ENCODE peak calls at places on chromosomes 7 and 10, in six cellular contexts. Q, G, A, J, T and N are unnamed samples.
A peak's percentile ranks its signal among the peaks of the same experiment; 100 is the strongest.

GRCh38 chr10:130141878-130142277 is 5.7 kb downstream of the GLRX3 start:
- DNase-seq in G (no peak), J (no peak), Q (no peak), T (no peak), A (no peak), N (no peak)

GRCh38 chr10:16952010-16952550 is 134.9 kb upstream of the RSU1 start:
- DNase-seq in T (no peak), G (no peak), A (no peak), Q (no peak), J (no peak), N (no peak)

GRCh38 chr10:70317272-70317942 is 33.6 kb upstream of the NPFFR1 start:
- DNase-seq in T (peak; percentile 33), G (no peak), A (no peak), Q (no peak), J (no peak), N (no peak)

GRCh38 chr7:158529181-158530096 is 58.2 kb downstream of the PTPRN2 start:
- DNase-seq in J (no peak), Q (no peak), A (no peak), G (no peak), T (no peak), N (no peak)

GRCh38 chr10:77637474-77637985 is at the start of gene KCNMA1:
- DNase-seq in G (no peak), Q (no peak), T (no peak), A (peak; percentile 75), J (no peak), N (no peak)

GRCh38 chr7:8261711-8262695 is at the start of gene ICA1:
- DNase-seq in T (no peak), Q (peak; percentile 42), A (peak; percentile 89), G (peak; percentile 83), J (no peak), N (peak; percentile 33)

GRCh38 chr7:36677769-36678435 is 46.4 kb downstream of the AOAH start:
- DNase-seq in A (no peak), G (no peak), J (no peak), Q (no peak), T (no peak), N (no peak)

GRCh38 chr10:111706331-111706730 is 477.2 kb downstream of the GPAM start:
- DNase-seq in Q (no peak), J (no peak), T (no peak), G (no peak), A (no peak), N (no peak)

GRCh38 chr10:108097258-108097657 is 932.8 kb upstream of the SORCS1 start:
- DNase-seq in G (no peak), Q (no peak), T (no peak), J (no peak), A (no peak), N (no peak)

GRCh38 chr7:4561775-4562174 is 120.3 kb upstream of the FOXK1 start:
- DNase-seq in Q (no peak), G (peak; percentile 22), A (no peak), J (no peak), T (no peak), N (no peak)

GRCh38 chr7:5780801-5781496 is 514 bp downstream of the RNF216 start:
- DNase-seq in J (no peak), G (peak; percentile 54), Q (no peak), A (peak; percentile 65), T (no peak), N (no peak)

GRCh38 chr7:92155108-92155755 is 21.0 kb upstream of the CYP51A1 start:
- DNase-seq in J (no peak), T (no peak), Q (no peak), G (no peak), A (no peak), N (no peak)

GRCh38 chr10:102302611-102303010 is 57.3 kb downstream of the GBF1 start:
- DNase-seq in A (no peak), G (no peak), Q (no peak), T (no peak), J (no peak), N (no peak)

GRCh38 chr10:30062090-30062489 is 2.7 kb upstream of the JCAD start:
- DNase-seq in A (no peak), T (no peak), Q (no peak), G (no peak), J (no peak), N (no peak)

GRCh38 chr7:85065306-85065705 is 121.5 kb downstream of the SEMA3D start:
- DNase-seq in Q (no peak), J (no peak), T (no peak), G (no peak), A (no peak), N (no peak)

GRCh38 chr10:121539757-121540156 is 58.5 kb downstream of the FGFR2 start:
- DNase-seq in J (no peak), T (no peak), Q (no peak), G (no peak), A (no peak), N (no peak)

GRCh38 chr10:8260645-8261044 is 206.2 kb downstream of the GATA3 start:
- DNase-seq in J (no peak), T (no peak), A (no peak), G (no peak), Q (no peak), N (no peak)

GRCh38 chr10:114176511-114176910 is 2.5 kb upstream of the CCDC186 start:
- DNase-seq in A (no peak), J (no peak), T (no peak), G (no peak), Q (no peak), N (no peak)

GRCh38 chr7:106068986-106069385 is 43.1 kb downstream of the SYPL1 start:
- DNase-seq in J (no peak), A (no peak), Q (no peak), T (no peak), G (no peak), N (no peak)

GRCh38 chr7:8831386-8831785 is 398.0 kb downstream of the NXPH1 start:
- DNase-seq in J (no peak), G (no peak), A (no peak), T (no peak), Q (no peak), N (no peak)

GRCh38 chr10:25707541-25707940 is 226.5 kb upstream of the MYO3A start:
- DNase-seq in Q (no peak), A (peak; percentile 20), J (no peak), T (no peak), G (no peak), N (no peak)

GRCh38 chr7:18395868-18396267 is 99.7 kb upstream of the HDAC9 start:
- DNase-seq in J (no peak), G (no peak), A (no peak), T (no peak), Q (no peak), N (no peak)

GRCh38 chr10:119597405-119598186 is 832 bp upstream of the TIAL1 start:
- DNase-seq in Q (no peak), G (no peak), J (peak; percentile 52), A (no peak), T (no peak), N (no peak)

GRCh38 chr7:87463982-87464381 is 11.5 kb downstream of the ABCB4 start:
- DNase-seq in A (no peak), J (no peak), Q (no peak), T (peak; percentile 84), G (no peak), N (no peak)
- TF ChIP-seq TAF1 in A (no peak), J (no peak), Q (no peak), T (no peak), G (no peak), N (no peak)

DNA sequence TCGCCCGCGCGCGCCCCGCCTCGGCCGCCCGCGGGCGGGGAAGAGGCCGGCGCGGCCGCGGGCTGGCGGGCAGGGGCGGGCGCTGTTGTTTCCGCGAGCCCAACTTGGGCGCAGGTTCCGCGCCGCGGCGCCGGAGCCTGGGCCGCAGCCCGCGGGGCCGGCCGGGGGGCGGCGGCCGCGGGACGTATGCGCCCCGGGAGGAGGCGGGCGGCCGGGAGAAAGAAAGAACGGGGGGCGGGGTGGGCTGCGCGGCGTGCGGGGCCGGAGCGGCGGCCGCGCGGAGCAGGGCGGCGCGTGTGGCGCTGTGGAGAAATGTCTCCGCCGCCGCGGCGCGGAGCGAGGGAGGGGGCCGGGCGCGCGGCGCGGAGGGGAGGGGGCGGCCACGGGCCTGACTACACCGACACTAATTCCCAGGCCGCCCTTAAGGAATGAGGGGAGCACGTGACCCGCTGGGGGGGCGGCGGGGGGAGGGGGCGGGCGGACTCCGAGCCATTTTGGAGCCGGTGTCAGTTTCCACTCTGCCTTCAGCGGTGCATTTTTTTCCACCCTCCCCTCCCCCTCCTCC is at the start of gene BMI1:
- DNase-seq in Q (no peak), T (peak; percentile 63), G (peak; percentile 91), A (peak; percentile 54), J (no peak), N (no peak)
- TF ChIP-seq POLR2A in Q (no peak), T (peak; percentile 23), G (no peak), A (no peak), J (no peak), N (no peak)

GRCh38 chr7:120986665-120987064 is 1.8 kb upstream of the CPED1 start:
- DNase-seq in T (no peak), Q (no peak), A (no peak), G (no peak), J (no peak), N (no peak)

GRCh38 chr7:120987280-120987679 is 1.2 kb upstream of the CPED1 start:
- DNase-seq in J (no peak), A (no peak), T (no peak), G (peak; percentile 61), Q (no peak), N (no peak)

GRCh38 chr7:120988591-120989299 is at the start of gene CPED1:
- DNase-seq in J (no peak), A (peak; percentile 72), T (peak; percentile 20), G (peak; percentile 91), Q (no peak), N (peak; percentile 23)

GRCh38 chr7:120989571-120990220 is 1.2 kb downstream of the CPED1 start:
- DNase-seq in Q (no peak), G (peak; percentile 65), A (no peak), T (no peak), J (no peak), N (no peak)

DNA sequence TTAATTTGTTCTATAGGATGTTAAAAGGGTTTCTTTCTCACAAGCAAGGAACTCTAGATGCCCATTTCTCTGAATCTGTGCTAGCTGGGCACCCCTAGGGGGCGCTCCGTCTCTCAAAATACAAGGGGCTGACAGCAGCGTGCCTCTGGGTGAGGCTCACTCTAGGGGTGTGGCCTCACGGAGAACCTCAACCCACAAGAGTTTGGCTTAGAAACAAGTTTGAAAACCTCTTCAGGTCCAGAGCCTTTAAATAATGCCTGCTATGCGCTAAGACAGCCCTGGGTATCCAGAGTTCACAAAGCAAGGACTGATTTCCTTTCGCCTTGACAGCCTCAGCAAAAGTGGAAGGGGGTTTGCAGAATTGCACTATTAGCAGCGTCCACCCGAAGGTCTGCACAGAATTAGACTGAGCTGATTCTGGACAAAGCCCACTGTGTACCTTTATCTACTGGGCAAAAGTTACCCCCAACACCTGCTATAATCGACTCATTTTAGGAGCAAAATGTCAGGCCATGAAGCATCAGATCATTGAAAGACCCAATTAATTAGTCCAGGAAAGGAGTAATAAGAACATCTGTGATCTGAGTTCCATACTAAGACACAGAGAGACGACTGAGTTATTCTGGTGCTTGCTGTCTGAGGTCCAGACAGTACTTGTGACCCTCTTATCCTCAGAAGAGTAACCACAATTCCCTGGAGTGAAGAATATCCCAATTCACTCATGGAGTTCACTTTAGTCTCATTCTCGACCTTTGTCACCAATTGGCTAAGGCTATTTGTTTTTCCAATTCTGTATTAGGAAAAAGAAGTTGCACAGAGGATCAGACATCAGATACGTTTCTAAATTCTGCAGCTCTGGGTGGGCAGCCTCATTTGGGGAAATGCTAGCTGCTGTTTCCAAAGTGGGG is 574 bp upstream of the CPED1 start:
- DNase-seq in T (peak; percentile 73), G (peak; percentile 100), A (peak; percentile 90), Q (peak; percentile 55), J (peak; percentile 47), N (peak; percentile 40)
- TF ChIP-seq POLR2AphosphoS5 in T (no peak), G (peak; percentile 72), A (no peak), Q (no peak), J (no peak), N (no peak)

GRCh38 chr10:34024708-34025425 is 690.4 kb upstream of the NRP1 start:
- DNase-seq in A (peak; percentile 62), Q (no peak), T (no peak), G (no peak), J (no peak), N (no peak)
- TF ChIP-seq TAF1 in A (no peak), Q (no peak), T (no peak), G (no peak), J (no peak), N (no peak)